ENCODE peak calls at places on chromosomes 13 and 19, in seven cellular contexts. H, A, Y, R, Z, G and I are unnamed samples.

GRCh38 chr13:105579821-105580707 is 955.4 kb downstream of the EFNB2 start:
- DNase-seq in G (no peak), Y (no peak), H (peak; percentile 9), Z (no peak), R (no peak), A (no peak), I (no peak)

GRCh38 chr19:1252818-1253513 is 4.6 kb downstream of the MIDN start:
- DNase-seq in Y (no peak), Z (peak; percentile 80), A (peak; percentile 57), G (peak; percentile 100), H (peak; percentile 94), R (peak; percentile 91), I (peak; percentile 90)

GRCh38 chr13:103539265-103539664 is 473.0 kb upstream of the SLC10A2 start:
- DNase-seq in G (no peak), H (peak; percentile 25), R (no peak), A (no peak), Z (no peak), Y (peak; percentile 26), I (no peak)

GRCh38 chr13:20672772-20673171 is 30.7 kb upstream of the IL17D start:
- DNase-seq in G (peak; percentile 65), H (no peak), Y (no peak), R (no peak), Z (no peak), A (no peak), I (peak; percentile 63)

GRCh38 chr19:16416574-16416973 is 55.2 kb downstream of the EPS15L1 start:
- DNase-seq in A (no peak), H (no peak), Z (no peak), Y (no peak), G (no peak), R (no peak), I (no peak)

GRCh38 chr19:53057904-53058579 is 13.5 kb downstream of the ERVV-2 start:
- DNase-seq in A (no peak), Y (peak; percentile 97), R (no peak), H (no peak), G (no peak), Z (no peak), I (peak; percentile 37)

GRCh38 chr19:5052515-5052914 is 83.6 kb downstream of the KDM4B start:
- DNase-seq in G (no peak), A (no peak), Y (peak; percentile 52), R (no peak), H (no peak), Z (no peak), I (no peak)

GRCh38 chr19:3683405-3683865 is 16.8 kb downstream of the PIP5K1C start:
- DNase-seq in Z (no peak), H (no peak), A (no peak), Y (peak; percentile 81), R (no peak), G (no peak), I (no peak)

GRCh38 chr13:110293649-110294048 is 13.3 kb downstream of the COL4A1 start:
- DNase-seq in H (no peak), G (peak; percentile 21), A (no peak), Z (no peak), Y (no peak), R (no peak), I (no peak)

GRCh38 chr19:4172861-4173473 is 9.4 kb downstream of the SIRT6 start:
- DNase-seq in Z (peak; percentile 71), H (no peak), Y (peak; percentile 90), R (no peak), G (no peak), A (peak; percentile 41), I (peak; percentile 84)

GRCh38 chr13:23567792-23568480 is 2.3 kb upstream of the TNFRSF19 start:
- DNase-seq in H (no peak), Y (no peak), R (no peak), A (no peak), Z (no peak), G (no peak), I (no peak)

GRCh38 chr13:24279706-24280105 is 29.7 kb upstream of the C1QTNF9 start:
- DNase-seq in Y (no peak), G (peak; percentile 42), A (no peak), H (no peak), Z (no peak), R (no peak), I (no peak)